ENCODE peak calls at places on chromosomes 11 and 22, in four cellular contexts. W, B, X and F are unnamed samples.

GRCh38 chr22:38315801-38316339 is 1.4 kb downstream of the CSNK1E start:
- DNase-seq in B (no peak), W (no peak), X (no peak), F (no peak)

GRCh38 chr11:47917643-47918369 is 62.6 kb upstream of the PTPRJ start:
- DNase-seq in B (peak; percentile 20), W (peak; percentile 87), X (no peak), F (peak; percentile 35)

GRCh38 chr11:13068211-13068610 is 59.1 kb downstream of the RASSF10 start:
- DNase-seq in W (no peak), B (no peak), X (no peak), F (no peak)

GRCh38 chr11:68750197-68750987 is 928 bp downstream of the TESMIN start:
- DNase-seq in W (peak; percentile 13), X (no peak), B (no peak), F (peak; percentile 94)

GRCh38 chr11:134742228-134742612 is 330.2 kb upstream of the B3GAT1 start:
- DNase-seq in B (peak; percentile 29), X (no peak), W (no peak), F (no peak)

GRCh38 chr22:24156146-24156914 is 25.0 kb upstream of the SUSD2 start:
- DNase-seq in B (no peak), X (peak; percentile 60), W (no peak), F (peak; percentile 36)

GRCh38 chr22:35563211-35563610 is 22.6 kb downstream of the RASD2 start:
- DNase-seq in X (no peak), W (no peak), B (no peak), F (no peak)

GRCh38 chr11:63906585-63906984 is 10.4 kb downstream of the RCOR2 start:
- DNase-seq in B (no peak), X (no peak), W (peak; percentile 65), F (peak; percentile 62)

GRCh38 chr11:26442131-26442530 is 110.2 kb downstream of the ANO3 start:
- DNase-seq in B (no peak), W (no peak), X (no peak), F (no peak)

GRCh38 chr11:4068962-4069361 is 25.6 kb upstream of the RRM1 start:
- DNase-seq in B (no peak), X (no peak), W (no peak), F (no peak)

GRCh38 chr11:4071325-4071724 is 23.3 kb upstream of the RRM1 start:
- DNase-seq in B (no peak), W (no peak), X (no peak), F (no peak)

GRCh38 chr11:4071828-4072421 is 22.7 kb upstream of the RRM1 start:
- DNase-seq in X (no peak), W (no peak), B (no peak), F (no peak)

GRCh38 chr11:4074266-4074665 is 20.3 kb upstream of the RRM1 start:
- DNase-seq in X (no peak), B (no peak), W (no peak), F (no peak)

DNA sequence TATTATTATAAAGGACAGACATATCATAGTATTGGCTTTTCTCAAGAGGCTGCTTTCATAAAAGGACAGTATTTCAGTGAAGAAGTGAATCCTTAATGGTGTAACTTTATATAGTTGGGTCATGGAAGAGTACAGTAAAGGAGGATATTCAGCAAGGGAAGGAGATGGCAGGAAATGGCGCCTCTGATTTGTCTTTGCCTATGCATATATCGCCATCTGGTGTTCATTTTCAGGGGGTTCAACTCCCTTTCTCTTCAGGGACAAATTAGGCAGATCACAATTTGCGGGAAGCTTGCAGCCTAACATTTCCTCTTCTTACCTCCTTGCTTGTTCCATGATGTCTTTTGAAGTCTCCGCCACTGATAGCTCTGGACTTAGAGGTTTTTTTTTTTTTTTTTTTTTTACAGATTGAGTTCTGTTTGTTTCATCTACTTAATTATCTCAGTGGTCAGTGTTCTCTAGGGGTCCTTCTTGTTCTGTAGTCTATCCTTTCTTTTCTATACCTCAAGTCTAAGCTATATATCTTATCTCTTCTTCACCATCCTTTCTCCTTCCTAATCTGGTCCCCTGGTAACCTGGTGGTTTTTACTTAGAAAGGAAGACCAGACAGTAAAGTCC is 21.8 kb upstream of the RRM1 start:
- DNase-seq in B (peak; percentile 72), W (peak; percentile 75), X (peak; percentile 69), F (no peak)
- TF ChIP-seq ELF4 in B (no peak), W (no peak), X (no peak), F (no peak)

GRCh38 chr22:27418261-27418660 is 383.3 kb downstream of the MN1 start:
- DNase-seq in B (no peak), W (no peak), X (no peak), F (no peak)

GRCh38 chr22:27422442-27422841 is 379.1 kb downstream of the MN1 start:
- DNase-seq in B (no peak), X (no peak), W (no peak), F (no peak)

GRCh38 chr22:27420186-27420816 is 381.3 kb downstream of the MN1 start:
- DNase-seq in X (no peak), W (no peak), B (no peak), F (no peak)

GRCh38 chr22:27419473-27419872 is 382.1 kb downstream of the MN1 start:
- DNase-seq in W (no peak), X (no peak), B (no peak), F (no peak)

GRCh38 chr22:27420817-27421361 is 380.7 kb downstream of the MN1 start:
- DNase-seq in B (no peak), W (no peak), X (no peak), F (no peak)
- TF ChIP-seq ELF4 in B (no peak), W (no peak), X (no peak), F (no peak)

DNA sequence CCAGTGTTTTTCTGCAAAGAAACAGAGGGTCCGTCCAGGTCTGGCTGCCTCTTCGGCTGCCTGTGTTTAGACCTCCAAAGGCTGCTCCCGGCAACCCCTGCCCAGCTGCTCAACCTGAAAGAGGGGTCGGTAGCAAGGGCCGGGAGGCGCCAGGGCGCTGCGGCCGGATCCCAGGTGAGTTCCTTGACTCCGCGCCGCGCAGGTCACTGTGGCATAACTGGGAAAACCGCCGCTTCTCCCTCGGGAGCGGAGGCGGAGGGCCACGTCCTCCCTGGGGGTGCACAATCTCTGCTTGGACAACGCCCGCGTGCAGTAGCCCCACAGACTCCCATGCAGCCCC is 1.0 kb upstream of the BRSK2 start:
- DNase-seq in B (no peak), X (no peak), W (no peak), F (peak; percentile 56)
- TF ChIP-seq ELF4 in B (no peak), X (no peak), W (no peak), F (no peak)

GRCh38 chr11:14357843-14358728 is 897 bp downstream of the RRAS2 start:
- DNase-seq in B (peak; percentile 66), X (peak; percentile 65), W (peak; percentile 55), F (peak; percentile 80)
- TF ChIP-seq ELF4 in B (no peak), X (no peak), W (no peak), F (no peak)

DNA sequence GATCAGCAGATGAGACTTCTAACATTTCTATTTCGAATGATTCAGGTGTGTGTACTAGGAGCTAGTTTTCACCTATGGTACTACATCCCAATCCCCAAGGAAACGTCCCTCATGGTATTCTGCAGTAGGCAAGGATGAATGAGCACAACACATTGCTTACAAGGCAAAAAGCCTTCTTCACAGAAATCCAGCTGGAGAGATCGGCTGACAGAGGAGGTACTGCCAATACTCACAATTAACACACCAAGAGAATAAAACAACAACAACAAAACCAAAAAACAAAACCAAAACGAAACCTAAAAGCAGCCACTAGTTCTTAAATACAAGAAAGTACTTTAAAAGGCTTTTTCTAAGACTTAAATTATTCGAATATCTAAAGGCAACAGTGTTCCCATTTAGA is 101.4 kb downstream of the PICALM start:
- DNase-seq in X (no peak), B (no peak), W (no peak), F (no peak)
- TF ChIP-seq ELF4 in X (no peak), B (no peak), W (no peak), F (no peak)

DNA sequence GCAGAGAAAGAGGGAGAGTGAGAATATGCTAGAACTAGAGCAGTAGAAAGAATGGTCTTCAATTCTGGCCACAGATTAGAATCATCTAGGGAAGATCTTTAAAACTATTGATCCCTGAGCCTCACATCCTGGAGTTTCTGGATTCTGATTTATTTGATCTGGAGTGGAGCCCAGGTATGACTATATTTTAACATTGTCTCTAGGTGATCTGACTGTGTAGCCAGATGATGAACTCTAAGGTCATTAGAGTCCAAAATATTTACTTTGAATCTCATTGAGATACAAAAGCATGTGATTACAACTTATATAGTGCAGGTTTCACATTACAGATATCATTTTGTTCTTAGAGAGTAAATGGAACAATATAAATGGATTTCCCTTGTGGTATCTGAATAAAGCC is 79.7 kb downstream of the FDX1 start:
- DNase-seq in B (no peak), X (no peak), W (no peak), F (no peak)
- TF ChIP-seq ELF4 in B (no peak), X (no peak), W (no peak), F (no peak)

GRCh38 chr11:20035701-20036601 is 124.3 kb downstream of the DBX1 start:
- DNase-seq in X (no peak), B (peak; percentile 91), W (peak; percentile 40), F (no peak)
- TF ChIP-seq ELF4 in X (no peak), B (no peak), W (no peak), F (no peak)

GRCh38 chr22:27800250-27801131 is 1.1 kb downstream of the MN1 start:
- DNase-seq in B (no peak), W (no peak), X (peak; percentile 30), F (peak; percentile 49)

GRCh38 chr22:27799334-27800249 is 2.0 kb downstream of the MN1 start:
- DNase-seq in B (no peak), X (no peak), W (no peak), F (no peak)

GRCh38 chr22:27797793-27798525 is 3.6 kb downstream of the MN1 start:
- DNase-seq in X (no peak), B (no peak), W (no peak), F (no peak)

GRCh38 chr22:27796829-27797792 is 4.4 kb downstream of the MN1 start:
- DNase-seq in W (no peak), B (no peak), X (no peak), F (no peak)

GRCh38 chr22:27798526-27799333 is 2.8 kb downstream of the MN1 start:
- DNase-seq in W (no peak), B (no peak), X (no peak), F (peak; percentile 50)
- TF ChIP-seq ELF4 in W (no peak), B (no peak), X (no peak), F (no peak)